ENCODE peak calls at places on chromosomes 3 and 15, in eight cellular contexts. One of them, this sample, is unnamed.

GRCh38 chr3:195106418-195106906 is 164.5 kb downstream of the XXYLT1 start:
- DNase-seq in esophagus squamous epithelium: no peak
- DNase-seq in right atrium auricular region: peak; percentile 70
- DNase-seq in left ventricle myocardium inferior: peak; percentile 74
- DNase-seq in NT2/D1: no peak
- DNase-seq in kidney: peak; percentile 85
- DNase-seq in A673: peak; percentile 78
- DNase-seq in adipocyte: peak; percentile 86
- DNase-seq in this sample: peak; percentile 80

GRCh38 chr15:52257734-52258062 is 37.9 kb downstream of the MYO5C start:
- DNase-seq in NT2/D1: no peak
- DNase-seq in left ventricle myocardium inferior: no peak
- DNase-seq in A673: peak; percentile 72
- DNase-seq in adipocyte: peak; percentile 51
- DNase-seq in kidney: no peak
- DNase-seq in esophagus squamous epithelium: no peak
- DNase-seq in right atrium auricular region: no peak
- DNase-seq in this sample: no peak

GRCh38 chr3:172539273-172539672 is 16.0 kb upstream of the TNFSF10 start:
- DNase-seq in right atrium auricular region: no peak
- DNase-seq in esophagus squamous epithelium: no peak
- DNase-seq in kidney: no peak
- DNase-seq in NT2/D1: no peak
- DNase-seq in left ventricle myocardium inferior: no peak
- DNase-seq in A673: no peak
- DNase-seq in adipocyte: no peak
- DNase-seq in this sample: no peak

GRCh38 chr3:198062068-198062465 is 102.0 kb downstream of the LMLN start:
- DNase-seq in A673: no peak
- DNase-seq in kidney: no peak
- DNase-seq in left ventricle myocardium inferior: no peak
- DNase-seq in esophagus squamous epithelium: no peak
- DNase-seq in NT2/D1: no peak
- DNase-seq in right atrium auricular region: no peak
- DNase-seq in adipocyte: no peak
- DNase-seq in this sample: no peak

GRCh38 chr15:68421798-68422402 is 10.1 kb downstream of the ITGA11 start:
- DNase-seq in esophagus squamous epithelium: no peak
- DNase-seq in left ventricle myocardium inferior: no peak
- DNase-seq in kidney: peak; percentile 34
- DNase-seq in NT2/D1: no peak
- DNase-seq in right atrium auricular region: peak; percentile 42
- DNase-seq in A673: no peak
- DNase-seq in adipocyte: peak; percentile 69
- DNase-seq in this sample: peak; percentile 69

GRCh38 chr15:84606653-84607120 is 5.9 kb downstream of the ZSCAN2 start:
- DNase-seq in kidney: no peak
- DNase-seq in left ventricle myocardium inferior: no peak
- DNase-seq in right atrium auricular region: no peak
- DNase-seq in esophagus squamous epithelium: no peak
- DNase-seq in adipocyte: no peak
- DNase-seq in NT2/D1: no peak
- DNase-seq in A673: no peak
- DNase-seq in this sample: no peak

GRCh38 chr15:38650384-38650783 is 85.8 kb upstream of the RASGRP1 start:
- DNase-seq in adipocyte: no peak
- DNase-seq in right atrium auricular region: no peak
- DNase-seq in kidney: no peak
- DNase-seq in A673: no peak
- DNase-seq in NT2/D1: no peak
- DNase-seq in left ventricle myocardium inferior: no peak
- DNase-seq in esophagus squamous epithelium: no peak
- DNase-seq in this sample: no peak

GRCh38 chr3:108041253-108041652 is 49.6 kb downstream of the CD47 start:
- DNase-seq in kidney: no peak
- DNase-seq in right atrium auricular region: no peak
- DNase-seq in left ventricle myocardium inferior: no peak
- DNase-seq in NT2/D1: no peak
- DNase-seq in adipocyte: no peak
- DNase-seq in A673: no peak
- DNase-seq in esophagus squamous epithelium: no peak
- DNase-seq in this sample: no peak

GRCh38 chr15:48415036-48415886 is 84.0 kb downstream of the DUT start:
- DNase-seq in kidney: no peak
- DNase-seq in left ventricle myocardium inferior: no peak
- DNase-seq in A673: no peak
- DNase-seq in NT2/D1: no peak
- DNase-seq in right atrium auricular region: no peak
- DNase-seq in adipocyte: no peak
- DNase-seq in esophagus squamous epithelium: no peak
- DNase-seq in this sample: no peak

GRCh38 chr3:33318709-33319380 is 41.6 kb downstream of the FBXL2 start:
- DNase-seq in NT2/D1: no peak
- DNase-seq in right atrium auricular region: no peak
- DNase-seq in A673: peak; percentile 32
- DNase-seq in adipocyte: peak; percentile 25
- DNase-seq in left ventricle myocardium inferior: no peak
- DNase-seq in esophagus squamous epithelium: no peak
- DNase-seq in kidney: no peak
- DNase-seq in this sample: no peak

GRCh38 chr3:82629937-82630336 is 868.5 kb upstream of the GBE1 start:
- DNase-seq in left ventricle myocardium inferior: no peak
- DNase-seq in right atrium auricular region: no peak
- DNase-seq in NT2/D1: no peak
- DNase-seq in kidney: no peak
- DNase-seq in adipocyte: no peak
- DNase-seq in A673: no peak
- DNase-seq in esophagus squamous epithelium: no peak
- DNase-seq in this sample: no peak

GRCh38 chr15:84638103-84638502 is 16.0 kb downstream of the WDR73 start:
- DNase-seq in left ventricle myocardium inferior: no peak
- DNase-seq in adipocyte: peak; percentile 24
- DNase-seq in right atrium auricular region: no peak
- DNase-seq in esophagus squamous epithelium: no peak
- DNase-seq in NT2/D1: peak; percentile 57
- DNase-seq in kidney: no peak
- DNase-seq in A673: no peak
- DNase-seq in this sample: no peak

GRCh38 chr15:61138151-61138550 is 91.0 kb downstream of the RORA start:
- DNase-seq in esophagus squamous epithelium: no peak
- DNase-seq in kidney: no peak
- DNase-seq in right atrium auricular region: no peak
- DNase-seq in NT2/D1: no peak
- DNase-seq in A673: no peak
- DNase-seq in left ventricle myocardium inferior: no peak
- DNase-seq in adipocyte: peak; percentile 22
- DNase-seq in this sample: no peak

GRCh38 chr3:131917006-131917405 is 117.8 kb downstream of the CPNE4 start:
- DNase-seq in esophagus squamous epithelium: no peak
- DNase-seq in A673: no peak
- DNase-seq in NT2/D1: no peak
- DNase-seq in left ventricle myocardium inferior: no peak
- DNase-seq in kidney: no peak
- DNase-seq in right atrium auricular region: no peak
- DNase-seq in adipocyte: no peak
- DNase-seq in this sample: no peak

GRCh38 chr3:49378249-49378899 is 20.2 kb upstream of the GPX1 start:
- DNase-seq in right atrium auricular region: peak; percentile 68
- DNase-seq in kidney: peak; percentile 66
- DNase-seq in adipocyte: peak; percentile 63
- DNase-seq in A673: no peak
- DNase-seq in left ventricle myocardium inferior: peak; percentile 22
- DNase-seq in esophagus squamous epithelium: no peak
- DNase-seq in NT2/D1: no peak
- DNase-seq in this sample: no peak

GRCh38 chr15:89332446-89332845 is 2.2 kb downstream of the POLG start:
- DNase-seq in adipocyte: peak; percentile 59
- DNase-seq in esophagus squamous epithelium: no peak
- DNase-seq in A673: peak; percentile 59
- DNase-seq in left ventricle myocardium inferior: no peak
- DNase-seq in kidney: no peak
- DNase-seq in NT2/D1: no peak
- DNase-seq in right atrium auricular region: no peak
- DNase-seq in this sample: no peak

GRCh38 chr3:110749006-110749405 is 322.6 kb upstream of the NECTIN3 start:
- DNase-seq in A673: no peak
- DNase-seq in kidney: no peak
- DNase-seq in left ventricle myocardium inferior: no peak
- DNase-seq in right atrium auricular region: no peak
- DNase-seq in esophagus squamous epithelium: no peak
- DNase-seq in NT2/D1: no peak
- DNase-seq in adipocyte: no peak
- DNase-seq in this sample: no peak

GRCh38 chr3:54600441-54601204 is 327.2 kb downstream of the LRTM1 start:
- DNase-seq in A673: no peak
- DNase-seq in left ventricle myocardium inferior: no peak
- DNase-seq in right atrium auricular region: no peak
- DNase-seq in esophagus squamous epithelium: no peak
- DNase-seq in kidney: no peak
- DNase-seq in adipocyte: no peak
- DNase-seq in NT2/D1: no peak
- DNase-seq in this sample: no peak

GRCh38 chr3:10753964-10754363 is 62.1 kb upstream of the SLC6A11 start:
- DNase-seq in kidney: no peak
- DNase-seq in esophagus squamous epithelium: no peak
- DNase-seq in adipocyte: peak; percentile 64
- DNase-seq in right atrium auricular region: no peak
- DNase-seq in NT2/D1: peak; percentile 49
- DNase-seq in left ventricle myocardium inferior: peak; percentile 48
- DNase-seq in A673: peak; percentile 48
- DNase-seq in this sample: no peak

GRCh38 chr3:120349819-120350125 is 618 bp upstream of the LRRC58 start:
- DNase-seq in kidney: no peak
- DNase-seq in right atrium auricular region: no peak
- DNase-seq in NT2/D1: peak; percentile 58
- DNase-seq in adipocyte: no peak
- DNase-seq in A673: no peak
- DNase-seq in esophagus squamous epithelium: no peak
- DNase-seq in left ventricle myocardium inferior: no peak
- DNase-seq in this sample: no peak

GRCh38 chr3:128270559-128271492 is 117.5 kb downstream of the EEFSEC start:
- DNase-seq in adipocyte: no peak
- DNase-seq in esophagus squamous epithelium: no peak
- DNase-seq in A673: no peak
- DNase-seq in left ventricle myocardium inferior: no peak
- DNase-seq in right atrium auricular region: no peak
- DNase-seq in NT2/D1: no peak
- DNase-seq in kidney: no peak
- DNase-seq in this sample: peak; percentile 30

GRCh38 chr3:108409791-108410190 is 100.6 kb downstream of the MYH15 start:
- DNase-seq in adipocyte: no peak
- DNase-seq in kidney: no peak
- DNase-seq in left ventricle myocardium inferior: no peak
- DNase-seq in right atrium auricular region: no peak
- DNase-seq in NT2/D1: no peak
- DNase-seq in esophagus squamous epithelium: no peak
- DNase-seq in A673: no peak
- DNase-seq in this sample: no peak

DNA sequence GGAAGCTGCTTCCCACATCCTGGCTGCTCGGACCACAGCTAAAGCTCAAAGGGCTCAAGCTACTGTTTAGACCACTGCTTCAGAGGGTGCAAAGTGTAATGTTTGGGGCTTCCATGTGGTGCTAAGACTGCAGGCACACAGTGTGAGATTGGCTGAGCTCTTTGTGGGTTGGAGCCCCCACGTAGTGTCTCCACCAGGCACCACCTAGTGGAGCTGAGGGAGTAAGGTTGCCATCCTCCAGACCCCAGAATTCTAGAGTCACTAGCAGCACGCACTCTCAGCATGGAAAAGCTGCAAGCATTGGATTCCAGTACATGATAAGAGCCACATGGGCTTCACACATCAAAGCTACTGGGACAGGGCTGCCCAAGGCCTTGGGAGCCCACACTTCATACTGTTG is 9.3 kb downstream of the MKRN3 start:
- DNase-seq in right atrium auricular region: no peak
- DNase-seq in NT2/D1: no peak
- DNase-seq in adipocyte: no peak
- DNase-seq in A673: no peak
- DNase-seq in esophagus squamous epithelium: no peak
- DNase-seq in left ventricle myocardium inferior: no peak
- DNase-seq in kidney: no peak
- DNase-seq in this sample: no peak
- H3K9me3 ChIP-seq in right atrium auricular region: no peaks in the 10 kb centered on the region
- H3K9me3 ChIP-seq in NT2/D1: no peaks in the 10 kb centered on the region
- H3K9me3 ChIP-seq in adipocyte: no peaks in the 10 kb centered on the region
- H3K9me3 ChIP-seq in A673: no peaks in the 10 kb centered on the region
- H3K9me3 ChIP-seq in esophagus squamous epithelium: no peaks in the 10 kb centered on the region
- H3K9me3 ChIP-seq in left ventricle myocardium inferior: no peaks in the 10 kb centered on the region
- H3K9me3 ChIP-seq in kidney: no peaks in the 10 kb centered on the region
- H3K9me3 ChIP-seq in this sample: no peaks in the 10 kb centered on the region

GRCh38 chr3:134522541-134522940 is 36.7 kb downstream of the CEP63 start:
- DNase-seq in right atrium auricular region: no peak
- DNase-seq in NT2/D1: no peak
- DNase-seq in adipocyte: no peak
- DNase-seq in A673: no peak
- DNase-seq in esophagus squamous epithelium: no peak
- DNase-seq in kidney: no peak
- DNase-seq in left ventricle myocardium inferior: no peak
- DNase-seq in this sample: no peak
- H3K9me3 ChIP-seq in right atrium auricular region: peaks cover 41% of the 10 kb centered on the region
- H3K9me3 ChIP-seq in NT2/D1: peaks cover 35% of the 10 kb centered on the region
- H3K9me3 ChIP-seq in adipocyte: peaks cover 39% of the 10 kb centered on the region
- H3K9me3 ChIP-seq in A673: peaks cover 25% of the 10 kb centered on the region
- H3K9me3 ChIP-seq in esophagus squamous epithelium: peaks cover 47% of the 10 kb centered on the region
- H3K9me3 ChIP-seq in kidney: peaks cover 28% of the 10 kb centered on the region
- H3K9me3 ChIP-seq in left ventricle myocardium inferior: peaks cover 55% of the 10 kb centered on the region
- H3K9me3 ChIP-seq in this sample: peaks cover 15% of the 10 kb centered on the region

DNA sequence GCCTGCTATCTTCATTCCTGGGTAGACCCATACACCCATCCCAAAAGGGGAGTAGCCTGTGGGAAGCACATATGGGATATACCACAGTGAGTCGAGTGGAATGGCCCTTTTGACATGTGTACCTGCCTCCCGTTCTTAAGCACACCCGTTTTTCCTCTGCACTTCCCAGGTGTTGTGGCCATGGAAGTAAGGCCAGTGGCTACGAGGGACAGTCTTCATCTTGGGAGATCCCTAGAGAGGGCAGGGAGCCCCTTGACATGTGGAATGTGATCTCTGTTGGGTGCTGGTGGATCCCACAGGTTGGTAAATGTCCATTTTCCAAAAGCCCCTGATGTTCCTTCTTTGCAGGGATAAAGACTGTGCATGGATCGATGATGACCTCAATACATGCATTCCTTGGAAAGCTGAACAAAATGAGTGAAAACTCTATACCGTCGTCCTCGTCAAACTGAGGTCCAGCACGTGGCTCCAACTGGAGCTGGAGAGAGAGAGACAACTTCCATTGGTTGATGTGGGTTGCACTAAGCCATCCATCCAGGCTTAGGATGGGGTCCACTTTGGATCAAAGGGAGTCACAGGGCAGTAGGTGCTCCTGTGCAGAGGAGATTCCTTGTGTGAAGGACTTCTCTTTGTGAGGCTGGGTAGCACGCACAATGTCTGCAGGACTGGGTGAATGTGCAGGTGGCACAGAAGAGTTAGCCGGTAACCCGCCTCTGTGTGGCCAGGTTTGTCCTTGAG is 136.8 kb downstream of the SNRPN start:
- DNase-seq in NT2/D1: no peak
- DNase-seq in esophagus squamous epithelium: no peak
- DNase-seq in right atrium auricular region: peak; percentile 36
- DNase-seq in A673: no peak
- DNase-seq in kidney: no peak
- DNase-seq in adipocyte: no peak
- DNase-seq in left ventricle myocardium inferior: no peak
- DNase-seq in this sample: no peak
- H3K9me3 ChIP-seq in NT2/D1: no peaks in the 10 kb centered on the region
- H3K9me3 ChIP-seq in esophagus squamous epithelium: peaks cover 95% of the 10 kb centered on the region
- H3K9me3 ChIP-seq in right atrium auricular region: peaks cover 86% of the 10 kb centered on the region
- H3K9me3 ChIP-seq in A673: peaks cover 23% of the 10 kb centered on the region
- H3K9me3 ChIP-seq in kidney: peaks cover 49% of the 10 kb centered on the region
- H3K9me3 ChIP-seq in adipocyte: peaks cover 92% of the 10 kb centered on the region
- H3K9me3 ChIP-seq in left ventricle myocardium inferior: peaks cover 100% of the 10 kb centered on the region
- H3K9me3 ChIP-seq in this sample: peaks cover 81% of the 10 kb centered on the region

GRCh38 chr3:196788509-196788908 is 48.9 kb downstream of the PAK2 start:
- DNase-seq in kidney: no peak
- DNase-seq in A673: peak; percentile 44
- DNase-seq in esophagus squamous epithelium: no peak
- DNase-seq in right atrium auricular region: no peak
- DNase-seq in adipocyte: peak; percentile 4
- DNase-seq in left ventricle myocardium inferior: no peak
- DNase-seq in NT2/D1: no peak
- DNase-seq in this sample: no peak
- H3K9me3 ChIP-seq in kidney: no peaks in the 10 kb centered on the region
- H3K9me3 ChIP-seq in A673: no peaks in the 10 kb centered on the region
- H3K9me3 ChIP-seq in esophagus squamous epithelium: no peaks in the 10 kb centered on the region
- H3K9me3 ChIP-seq in right atrium auricular region: no peaks in the 10 kb centered on the region
- H3K9me3 ChIP-seq in adipocyte: no peaks in the 10 kb centered on the region
- H3K9me3 ChIP-seq in left ventricle myocardium inferior: no peaks in the 10 kb centered on the region
- H3K9me3 ChIP-seq in NT2/D1: peaks cover 30% of the 10 kb centered on the region
- H3K9me3 ChIP-seq in this sample: no peaks in the 10 kb centered on the region

This sample was measured in ascending aorta.